ENCODE peak calls at places on chromosomes 16 and 17, in four cellular contexts. R, V, H and D are unnamed samples.

GRCh38 chr17:39740357-39741111 is 2.8 kb downstream of the GRB7 start:
- DNase-seq in H (no peak), R (peak), V (peak), D (peak)

GRCh38 chr17:34758316-34758715 is 178.9 kb downstream of the TMEM132E start:
- DNase-seq in R (no peak), V (no peak), H (no peak), D (no peak)

GRCh38 chr16:68296291-68296690 is 14.5 kb downstream of the SLC7A6OS start:
- DNase-seq in V (no peak), H (no peak), R (no peak), D (no peak)

GRCh38 chr16:81813648-81814047 is 34.6 kb downstream of the PLCG2 start:
- DNase-seq in V (no peak), H (no peak), R (no peak), D (no peak)

GRCh38 chr17:16171613-16172012 is 43.7 kb downstream of the NCOR1 start:
- DNase-seq in R (no peak), V (peak), H (no peak), D (no peak)

GRCh38 chr16:87166321-87166720 is 150.9 kb downstream of the C16orf95 start:
- DNase-seq in H (no peak), R (no peak), V (no peak), D (no peak)

GRCh38 chr17:38707678-38708351 is 2.7 kb downstream of the MLLT6 start:
- DNase-seq in V (no peak), R (no peak), H (no peak), D (no peak)

GRCh38 chr16:4664538-4665418 is 28.6 kb upstream of the NUDT16L1 start:
- DNase-seq in H (no peak), R (no peak), V (peak), D (no peak)

GRCh38 chr17:30476726-30477082 is 504 bp upstream of the GOSR1 start:
- DNase-seq in R (peak), H (no peak), V (no peak), D (peak)

GRCh38 chr17:38453951-38454421 is 25.7 kb downstream of the ARHGAP23 start:
- DNase-seq in R (peak), V (peak), H (no peak), D (peak)

GRCh38 chr16:10180771-10181163 is 1.5 kb downstream of the GRIN2A start:
- DNase-seq in R (peak), H (no peak), V (peak), D (no peak)

GRCh38 chr17:15436399-15437369 is 30.7 kb downstream of the CDRT4 start:
- DNase-seq in H (no peak), V (peak), R (peak), D (peak)

GRCh38 chr16:66549284-66550131 is at the start of gene TK2:
- DNase-seq in R (peak), H (no peak), V (no peak), D (peak)

GRCh38 chr17:29514792-29515191 is 52.0 kb downstream of the ABHD15 start:
- DNase-seq in V (no peak), R (peak), H (no peak), D (peak)

GRCh38 chr17:19727466-19728113 is 11.2 kb upstream of the SLC47A2 start:
- DNase-seq in R (peak), V (peak), H (peak), D (peak)

GRCh38 chr17:49218941-49219913 is 8.7 kb downstream of the ABI3 start:
- DNase-seq in R (no peak), V (no peak), H (no peak), D (no peak)

GRCh38 chr16:87424260-87424659 is 32.1 kb downstream of the MAP1LC3B start:
- DNase-seq in H (no peak), V (no peak), R (no peak), D (no peak)

GRCh38 chr16:72992142-72992601 is 55.8 kb downstream of the ZFHX3 start:
- DNase-seq in H (no peak), R (no peak), V (no peak), D (no peak)

GRCh38 chr17:5695480-5695879 is 111.2 kb upstream of the NLRP1 start:
- DNase-seq in V (no peak), H (no peak), R (no peak), D (no peak)

GRCh38 chr16:75821117-75821516 is 94.8 kb upstream of the CPHXL start:
- DNase-seq in H (no peak), R (no peak), V (no peak), D (no peak)

GRCh38 chr16:22217890-22218730 is 12.0 kb downstream of the EEF2K start:
- DNase-seq in H (no peak), V (peak), R (no peak), D (no peak)

GRCh38 chr16:23401142-23401541 is 51.8 kb downstream of the COG7 start:
- DNase-seq in H (no peak), R (no peak), V (no peak), D (no peak)

GRCh38 chr16:30602595-30603277 is 7.5 kb downstream of the ZNF689 start:
- DNase-seq in V (no peak), R (peak), H (no peak), D (peak)

GRCh38 chr16:31043898-31044481 is 10.6 kb downstream of the STX4 start:
- DNase-seq in H (no peak), V (no peak), R (no peak), D (no peak)

GRCh38 chr16:30958164-30959083 is 870 bp downstream of the SETD1A start:
- DNase-seq in H (no peak), R (peak), V (peak), D (peak)

GRCh38 chr17:64496786-64497564 is at the start of gene POLG2:
- DNase-seq in H (peak), V (peak), R (peak), D (peak)

GRCh38 chr17:5198472-5198871 is 6.8 kb upstream of the ZNF594 start:
- DNase-seq in V (no peak), R (no peak), H (no peak), D (no peak)

GRCh38 chr17:39922006-39922405 is 3.6 kb upstream of the GSDMB start:
- DNase-seq in V (no peak), R (no peak), H (no peak), D (no peak)

GRCh38 chr16:52283581-52284375 is 263.2 kb downstream of the TOX3 start:
- DNase-seq in R (peak), H (no peak), V (no peak), D (no peak)

GRCh38 chr16:55294129-55294528 is 29.9 kb upstream of the IRX6 start:
- DNase-seq in R (no peak), H (no peak), V (no peak), D (no peak)

GRCh38 chr17:47776330-47777197 is 43.5 kb downstream of the TBX21 start:
- DNase-seq in H (no peak), R (peak), V (peak), D (peak)

GRCh38 chr16:459761-460160 is 34.3 kb downstream of the RAB11FIP3 start:
- DNase-seq in V (no peak), R (no peak), H (no peak), D (no peak)

GRCh38 chr16:84965428-84966149 is 45.7 kb downstream of the ZDHHC7 start:
- DNase-seq in R (no peak), V (no peak), H (no peak), D (no peak)

GRCh38 chr17:329794-330420 is 22.7 kb downstream of the RPH3AL start:
- DNase-seq in V (no peak), R (no peak), H (no peak), D (no peak)

GRCh38 chr17:71975998-71976649 is 144.7 kb upstream of the SOX9 start:
- DNase-seq in H (peak), V (peak), R (peak), D (peak)

GRCh38 chr16:83040174-83040573 is 413.4 kb downstream of the CDH13 start:
- DNase-seq in H (no peak), R (peak), V (no peak), D (peak)

GRCh38 chr17:79862771-79863440 is 23.7 kb upstream of the CBX4 start:
- DNase-seq in R (no peak), V (no peak), H (no peak), D (no peak)
- TF ChIP-seq CTCF in R (no peak), V (no peak), H (no peak), D (no peak)

GRCh38 chr17:55612691-55613141 is 101.5 kb upstream of the SMIM36 start:
- DNase-seq in H (no peak), R (no peak), V (no peak), D (peak)
- H3K4me3 ChIP-seq in H (no peak), R (no peak), V (no peak), D (no peak)

DNA sequence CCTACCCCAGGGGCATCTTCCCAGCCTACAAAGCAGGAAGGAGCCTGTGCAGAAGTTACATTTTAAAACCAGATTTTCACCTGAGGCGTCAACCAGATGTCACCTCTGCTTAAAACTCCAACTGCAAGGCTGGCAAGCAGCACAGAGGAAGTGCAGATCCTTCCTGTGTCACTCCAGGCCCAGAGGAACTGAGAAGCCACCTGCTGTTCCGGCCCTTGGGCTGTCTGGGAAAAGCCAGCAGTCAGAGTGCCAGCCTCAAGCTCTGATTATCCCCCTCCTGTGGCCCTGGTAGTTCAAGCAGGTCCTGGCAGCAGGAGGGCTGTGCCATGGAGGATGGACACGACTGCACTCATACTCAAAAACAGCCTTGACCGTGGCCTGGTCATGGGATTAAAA is 10.2 kb downstream of the POLR2C start:
- DNase-seq in H (no peak), V (peak), R (no peak), D (no peak)
- TF ChIP-seq CTCF in H (no peak), V (no peak), R (no peak), D (no peak)

DNA sequence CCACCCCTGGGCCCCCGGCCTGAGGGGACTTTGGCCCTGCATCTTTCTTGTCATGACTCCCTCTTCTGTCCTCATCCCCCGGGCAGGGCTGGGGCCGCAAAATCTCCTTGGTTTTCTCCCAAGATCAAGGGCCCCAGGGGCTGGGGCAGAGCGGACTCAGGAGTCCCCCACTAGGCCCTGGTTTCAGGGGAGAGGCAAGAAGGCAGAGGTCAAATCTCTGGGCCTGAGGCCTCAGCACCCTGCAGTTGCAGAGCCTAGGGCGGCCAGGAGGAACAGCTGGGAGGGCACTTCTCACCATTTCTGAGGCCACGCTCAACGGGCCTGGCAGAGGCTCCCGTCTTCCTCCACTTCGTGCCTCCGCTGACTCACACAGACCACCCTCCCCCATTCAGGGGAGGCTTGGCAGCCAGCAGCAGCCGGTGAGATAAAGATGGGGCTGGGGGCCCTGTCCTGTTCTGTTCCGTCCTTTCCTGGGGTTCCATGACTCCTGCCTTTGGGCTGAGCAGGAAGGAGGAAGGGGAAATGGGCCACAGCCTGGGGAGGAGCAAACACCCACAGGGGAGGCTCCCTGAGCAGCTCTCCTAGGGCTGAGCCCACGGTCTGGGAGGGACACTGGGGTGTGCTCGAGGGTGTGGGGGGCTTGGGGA is 12.4 kb downstream of the ZSCAN10 start:
- DNase-seq in R (no peak), H (no peak), V (no peak), D (no peak)
- H3K4me3 ChIP-seq in R (no peak), H (no peak), V (no peak), D (no peak)

GRCh38 chr16:50359626-50360025 is 9.2 kb downstream of the BRD7 start:
- DNase-seq in R (no peak), V (no peak), H (no peak), D (no peak)

GRCh38 chr16:50363656-50364055 is 5.1 kb downstream of the BRD7 start:
- DNase-seq in R (no peak), V (no peak), H (no peak), D (no peak)

GRCh38 chr16:50360779-50361178 is 8.0 kb downstream of the BRD7 start:
- DNase-seq in H (no peak), R (no peak), V (no peak), D (no peak)

GRCh38 chr16:50354629-50355456 is 13.9 kb downstream of the BRD7 start:
- DNase-seq in V (no peak), R (peak), H (no peak), D (no peak)

DNA sequence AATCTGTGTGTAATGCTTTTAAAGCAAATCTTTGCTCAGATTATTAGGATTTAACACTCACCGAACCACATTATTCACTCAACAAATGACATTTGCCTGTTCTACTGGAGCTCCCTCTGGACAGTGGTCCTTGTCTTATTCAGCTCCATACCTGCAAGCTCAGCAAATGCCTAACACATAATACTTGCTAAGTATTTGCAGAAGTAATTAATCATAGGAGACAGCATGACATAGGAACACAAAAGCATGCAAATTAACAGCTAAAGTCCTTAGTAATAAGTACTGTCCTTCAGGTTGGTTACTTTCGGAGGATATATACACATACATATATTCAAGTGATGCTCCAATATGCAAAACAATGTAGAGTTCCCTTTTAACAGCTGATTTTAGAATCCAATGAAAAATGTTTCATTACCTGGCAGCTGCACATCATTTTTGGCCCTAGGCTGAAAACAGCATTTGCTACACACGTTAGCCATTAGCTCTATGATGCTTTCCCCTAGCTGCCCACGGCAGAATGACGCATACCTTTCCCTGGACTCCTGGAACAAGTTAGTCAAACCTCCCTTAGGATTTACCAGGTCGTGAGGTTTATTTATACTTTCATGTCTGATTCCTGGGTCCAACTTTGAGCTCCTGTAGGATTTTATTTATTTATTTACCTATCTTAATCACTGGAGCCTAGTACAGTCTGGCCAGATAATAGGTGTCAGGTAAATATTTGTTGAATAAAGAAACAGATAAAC is 8.6 kb downstream of the BRD7 start:
- DNase-seq in V (no peak), R (peak), H (no peak), D (peak)
- TF ChIP-seq CTCF in V (no peak), R (no peak), H (no peak), D (no peak)

GRCh38 chr16:27333549-27333948 is 19.8 kb downstream of the IL4R start:
- DNase-seq in R (no peak), V (no peak), H (no peak), D (no peak)
- H3K4me3 ChIP-seq in R (no peak), V (no peak), H (no peak), D (no peak)

DNA sequence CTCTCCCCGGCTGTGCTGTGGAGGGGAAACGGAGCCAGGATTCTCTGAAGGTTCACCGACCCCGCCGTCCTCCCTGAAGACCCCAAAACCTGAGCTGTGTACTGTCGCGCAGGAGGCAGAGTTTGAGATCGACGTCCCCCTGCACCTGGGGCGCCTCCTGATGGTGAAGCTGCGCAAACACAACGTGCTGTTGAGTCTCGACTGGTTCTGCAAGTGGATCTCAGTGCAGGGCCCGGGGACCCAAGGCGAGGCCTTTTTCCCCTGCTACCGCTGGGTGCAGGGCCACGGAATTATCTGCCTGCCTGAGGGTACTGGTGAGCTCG is 62.6 kb upstream of the TEKT1 start:
- DNase-seq in R (peak), H (no peak), V (no peak), D (no peak)
- TF ChIP-seq CTCF in R (peak), H (peak), V (no peak), D (peak)

GRCh38 chr17:21378553-21378952 is 2.4 kb downstream of the KCNJ12 start:
- DNase-seq in R (no peak), V (no peak), H (no peak), D (no peak)

GRCh38 chr17:21376585-21376834 is 353 bp downstream of the KCNJ12 start:
- DNase-seq in H (no peak), R (no peak), V (no peak), D (no peak)

GRCh38 chr17:21375757-21376584 is at the start of gene KCNJ12:
- DNase-seq in R (no peak), H (no peak), V (peak), D (peak)

GRCh38 chr17:21377821-21378396 is 1.8 kb downstream of the KCNJ12 start:
- DNase-seq in V (no peak), R (no peak), H (no peak), D (no peak)

GRCh38 chr17:21376835-21377690 is 906 bp downstream of the KCNJ12 start:
- DNase-seq in V (peak), H (no peak), R (peak), D (peak)
- H3K4me3 ChIP-seq in V (peak), H (peak), R (peak), D (peak)

DNA sequence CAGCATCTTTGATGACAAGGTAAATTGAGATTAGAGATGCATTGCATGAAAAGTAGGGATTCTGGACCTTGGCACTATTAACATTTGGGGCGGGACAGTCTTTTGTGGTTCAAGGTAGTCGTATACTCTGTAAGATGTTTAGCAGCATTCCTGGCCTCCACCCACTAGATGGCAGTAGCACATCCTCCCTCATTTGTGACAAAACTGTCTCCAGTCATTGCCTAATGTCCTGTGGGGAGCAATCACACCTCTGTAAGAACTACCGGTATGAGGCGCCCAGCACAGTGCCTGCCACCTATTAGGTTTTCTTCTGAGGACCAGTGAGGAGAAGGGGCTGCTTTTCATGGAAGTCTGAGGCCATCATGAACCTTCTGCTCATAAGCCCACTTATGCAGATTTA is 180.8 kb downstream of the RBFOX1 start:
- DNase-seq in H (no peak), R (no peak), V (peak), D (no peak)
- TF ChIP-seq CTCF in H (no peak), R (no peak), V (no peak), D (no peak)